ENCODE peak calls at places on chromosomes 12 and 14, in five cellular contexts. H, C, F, B and U are unnamed samples.

GRCh38 chr14:49999826-50000214 is 106.9 kb downstream of the ARF6 start:
- DNase-seq in H (no peak), C (no peak), F (no peak), B (no peak), U (no peak)

GRCh38 chr12:132503611-132504204 is 13.8 kb downstream of the FBRSL1 start:
- DNase-seq in H (no peak), B (no peak), C (no peak), F (no peak), U (no peak)

GRCh38 chr12:43273467-43273866 is 278.5 kb downstream of the ADAMTS20 start:
- DNase-seq in F (no peak), H (no peak), B (no peak), C (no peak), U (no peak)

GRCh38 chr12:109944975-109945374 is 44.9 kb downstream of the TCHP start:
- DNase-seq in H (peak), F (no peak), C (no peak), B (no peak), U (no peak)

GRCh38 chr12:52838871-52839446 is 4.8 kb upstream of the KRT79 start:
- DNase-seq in H (no peak), F (no peak), C (no peak), B (no peak), U (no peak)

GRCh38 chr12:116863275-116863767 is 17.9 kb downstream of the HRK start:
- DNase-seq in F (no peak), B (no peak), C (no peak), H (peak), U (no peak)

GRCh38 chr12:16606936-16607335 is 974 bp upstream of the LMO3 start:
- DNase-seq in F (no peak), H (no peak), B (no peak), C (no peak), U (no peak)

GRCh38 chr14:76201162-76201561 is 49.4 kb downstream of the GPATCH2L start:
- DNase-seq in C (no peak), B (peak), H (peak), F (no peak), U (no peak)

GRCh38 chr12:100741084-100741711 is 53.4 kb upstream of the ANO4 start:
- DNase-seq in B (peak), H (peak), F (no peak), C (peak), U (no peak)

GRCh38 chr12:31536672-31537071 is 54.3 kb downstream of the DENND5B start:
- DNase-seq in H (no peak), F (no peak), B (no peak), C (no peak), U (no peak)

GRCh38 chr14:64095620-64096019 is 198.6 kb downstream of the ESR2 start:
- DNase-seq in C (no peak), H (peak), F (no peak), B (no peak), U (no peak)

GRCh38 chr14:44170554-44170953 is 336.5 kb downstream of the FSCB start:
- DNase-seq in B (no peak), H (no peak), C (no peak), F (no peak), U (no peak)